ENCODE peak calls at places on chromosome 20, in nine cellular contexts. X, Q, O, D, N, Y, U, C and I are unnamed samples.

GRCh38 chr20:5150226-5151076 is 23.6 kb downstream of the CDS2 start:
- DNase-seq in Q (no peak), N (no peak), O (no peak), U (no peak), D (no peak), C (peak; percentile 77), Y (no peak), X (no peak), I (no peak)

GRCh38 chr20:47774081-47774777 is 11.1 kb downstream of the SULF2 start:
- DNase-seq in Y (no peak), X (peak; percentile 71), N (no peak), O (no peak), D (no peak), Q (no peak), U (peak; percentile 32), C (no peak), I (no peak)

GRCh38 chr20:22770240-22770800 is 185.9 kb upstream of the FOXA2 start:
- DNase-seq in U (no peak), C (peak; percentile 16), N (no peak), Y (no peak), X (no peak), Q (no peak), D (no peak), O (peak; percentile 37), I (no peak)

GRCh38 chr20:17500271-17500670 is 30.9 kb downstream of the BFSP1 start:
- DNase-seq in X (no peak), O (no peak), Q (no peak), N (no peak), D (no peak), Y (no peak), U (no peak), C (no peak), I (peak; percentile 17)

GRCh38 chr20:47688385-47689381 is 96.6 kb downstream of the SULF2 start:
- DNase-seq in N (no peak), U (no peak), Q (no peak), D (no peak), X (no peak), O (no peak), C (no peak), Y (no peak), I (no peak)

GRCh38 chr20:59221049-59221748 is 57.6 kb downstream of the ZNF831 start:
- DNase-seq in N (no peak), Q (no peak), O (peak; percentile 2), U (no peak), X (no peak), C (no peak), D (no peak), Y (no peak), I (no peak)

GRCh38 chr20:32761831-32762753 is at the start of gene DNMT3B:
- DNase-seq in N (peak; percentile 90), X (peak; percentile 83), C (peak; percentile 72), D (peak; percentile 89), Q (no peak), O (no peak), U (peak; percentile 86), Y (peak; percentile 93), I (no peak)

GRCh38 chr20:40414843-40415615 is 274.0 kb downstream of the MAFB start:
- DNase-seq in U (no peak), Y (no peak), Q (no peak), D (no peak), X (peak; percentile 40), O (peak; percentile 92), C (no peak), N (no peak), I (no peak)

GRCh38 chr20:59820204-59821041 is 113.0 kb downstream of the SYCP2 start:
- DNase-seq in Q (no peak), X (no peak), U (no peak), D (no peak), N (no peak), Y (peak; percentile 39), C (no peak), O (peak; percentile 83), I (peak; percentile 21)

GRCh38 chr20:2692886-2693285 is 306 bp downstream of the EBF4 start:
- DNase-seq in N (no peak), X (no peak), C (no peak), O (no peak), Y (peak; percentile 73), D (no peak), U (no peak), Q (no peak), I (no peak)
- H3K4me3 ChIP-seq in N (no peak overlapping the region), X (no peak overlapping the region), C (no peak overlapping the region), O (no peak overlapping the region), Y (peak overlapping the region; percentile 81), D (no peak overlapping the region), U (no peak overlapping the region), Q (no peak overlapping the region), I (peak overlapping the region; percentile 75)

GRCh38 chr20:46031701-46032254 is 2.8 kb downstream of the SLC12A5 start:
- DNase-seq in X (no peak), U (no peak), D (no peak), Y (no peak), C (no peak), Q (no peak), O (no peak), N (no peak), I (no peak)
- H3K4me3 ChIP-seq in X (no peak overlapping the region), U (no peak overlapping the region), D (no peak overlapping the region), Y (no peak overlapping the region), C (no peak overlapping the region), Q (no peak overlapping the region), O (no peak overlapping the region), N (no peak overlapping the region), I (no peak overlapping the region)

DNA sequence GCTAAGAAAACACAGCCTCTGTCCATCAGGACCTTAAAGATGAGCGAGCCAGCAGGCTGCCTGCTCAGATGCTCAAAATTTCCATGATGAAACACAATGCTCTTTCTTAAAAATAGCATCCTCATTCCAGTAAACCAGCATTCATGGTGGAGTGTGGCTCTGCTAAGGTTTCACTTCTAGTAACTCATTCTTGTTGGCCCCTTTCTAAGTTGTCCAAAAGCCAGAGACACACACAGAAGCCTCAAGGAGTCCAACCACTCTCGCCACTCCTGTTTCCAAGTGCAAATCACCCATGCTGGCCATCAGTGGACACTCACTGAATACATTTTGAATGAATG is 35.8 kb downstream of the ATP9A start:
- DNase-seq in Y (no peak), D (no peak), O (no peak), N (no peak), X (no peak), C (peak; percentile 46), Q (no peak), U (no peak), I (no peak)
- H3K4me3 ChIP-seq in Y (no peak overlapping the region), D (no peak overlapping the region), O (no peak overlapping the region), N (no peak overlapping the region), X (no peak overlapping the region), C (no peak overlapping the region), Q (no peak overlapping the region), U (no peak overlapping the region), I (peak overlapping the region; percentile 27)

GRCh38 chr20:36756482-36756881 is 10.6 kb upstream of the NDRG3 start:
- DNase-seq in Q (no peak), U (no peak), C (no peak), D (no peak), O (no peak), X (no peak), N (no peak), Y (no peak), I (no peak)

GRCh38 chr20:36754656-36755222 is 8.8 kb upstream of the NDRG3 start:
- DNase-seq in Q (peak; percentile 62), O (peak; percentile 73), D (no peak), X (no peak), N (peak; percentile 40), Y (no peak), C (peak; percentile 82), U (peak; percentile 28), I (no peak)

GRCh38 chr20:36758276-36758675 is 12.4 kb upstream of the NDRG3 start:
- DNase-seq in C (no peak), Q (no peak), Y (no peak), U (no peak), O (no peak), X (no peak), N (no peak), D (no peak), I (no peak)

DNA sequence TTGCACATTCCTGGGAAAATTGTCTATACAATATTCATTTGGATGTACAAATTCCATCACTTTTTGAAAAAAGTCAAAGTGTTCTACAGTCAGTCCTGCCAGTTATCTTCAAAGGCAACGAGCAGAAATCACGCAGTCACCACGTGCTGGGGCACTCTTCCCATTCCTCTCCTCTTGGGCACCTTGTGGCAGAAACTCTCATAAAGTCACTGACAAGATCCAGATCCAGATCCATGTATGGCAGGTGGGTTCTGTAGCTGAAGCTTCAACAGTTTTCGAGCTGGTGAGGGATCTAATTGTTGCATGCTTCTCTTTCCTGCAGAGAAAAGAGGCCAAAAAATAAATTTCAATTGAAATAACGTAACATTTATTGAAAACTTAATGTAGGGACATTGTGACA is 6.7 kb upstream of the NDRG3 start:
- DNase-seq in D (no peak), C (no peak), Q (no peak), O (no peak), Y (no peak), U (no peak), X (no peak), N (no peak), I (no peak)
- H3K4me3 ChIP-seq in D (no peak overlapping the region), C (no peak overlapping the region), Q (no peak overlapping the region), O (no peak overlapping the region), Y (no peak overlapping the region), U (no peak overlapping the region), X (no peak overlapping the region), N (no peak overlapping the region), I (no peak overlapping the region)